ENCODE peak calls at places on chromosomes 2 and 18, in eight cellular contexts. One of them, this sample, is unnamed.

GRCh38 chr18:286515-287310 is 18.9 kb upstream of the THOC1 start:
- DNase-seq in lower lobe of right lung: no peak
- DNase-seq in keratinocyte: no peak
- DNase-seq in kidney: no peak
- DNase-seq in neuronal stem cell: no peak
- DNase-seq in NT2/D1: no peak
- DNase-seq in WERI-Rb-1: peak; percentile 14
- DNase-seq in H1: no peak
- DNase-seq in this sample: no peak

GRCh38 chr18:77208969-77209368 is 40.7 kb upstream of the GALR1 start:
- DNase-seq in lower lobe of right lung: no peak
- DNase-seq in keratinocyte: no peak
- DNase-seq in kidney: no peak
- DNase-seq in neuronal stem cell: no peak
- DNase-seq in NT2/D1: no peak
- DNase-seq in WERI-Rb-1: no peak
- DNase-seq in H1: no peak
- DNase-seq in this sample: no peak

GRCh38 chr2:132522901-132523300 is 106.3 kb downstream of the GPR39 start:
- DNase-seq in lower lobe of right lung: no peak
- DNase-seq in keratinocyte: no peak
- DNase-seq in kidney: no peak
- DNase-seq in neuronal stem cell: no peak
- DNase-seq in NT2/D1: no peak
- DNase-seq in WERI-Rb-1: no peak
- DNase-seq in H1: no peak
- DNase-seq in this sample: no peak

GRCh38 chr18:3914833-3915598 is 465.0 kb downstream of the TGIF1 start:
- DNase-seq in lower lobe of right lung: no peak
- DNase-seq in keratinocyte: no peak
- DNase-seq in kidney: no peak
- DNase-seq in neuronal stem cell: no peak
- DNase-seq in NT2/D1: no peak
- DNase-seq in WERI-Rb-1: no peak
- DNase-seq in H1: no peak
- DNase-seq in this sample: no peak

GRCh38 chr2:122856696-122857095 is 1101.2 kb downstream of the TSN start:
- DNase-seq in lower lobe of right lung: no peak
- DNase-seq in keratinocyte: no peak
- DNase-seq in kidney: no peak
- DNase-seq in neuronal stem cell: no peak
- DNase-seq in NT2/D1: no peak
- DNase-seq in WERI-Rb-1: no peak
- DNase-seq in H1: no peak
- DNase-seq in this sample: no peak

GRCh38 chr2:125858366-125858765 is 797.6 kb upstream of the GYPC start:
- DNase-seq in lower lobe of right lung: no peak
- DNase-seq in keratinocyte: no peak
- DNase-seq in kidney: no peak
- DNase-seq in neuronal stem cell: no peak
- DNase-seq in NT2/D1: peak; percentile 16
- DNase-seq in WERI-Rb-1: no peak
- DNase-seq in H1: no peak
- DNase-seq in this sample: no peak

GRCh38 chr2:37829616-37830385 is 95.3 kb upstream of the RMDN2 start:
- DNase-seq in lower lobe of right lung: no peak
- DNase-seq in keratinocyte: no peak
- DNase-seq in kidney: no peak
- DNase-seq in neuronal stem cell: no peak
- DNase-seq in NT2/D1: no peak
- DNase-seq in WERI-Rb-1: peak; percentile 59
- DNase-seq in H1: no peak
- DNase-seq in this sample: no peak

GRCh38 chr18:703660-704018 is 8.8 kb downstream of the ENOSF1 start:
- DNase-seq in lower lobe of right lung: no peak
- DNase-seq in keratinocyte: no peak
- DNase-seq in kidney: no peak
- DNase-seq in neuronal stem cell: no peak
- DNase-seq in NT2/D1: no peak
- DNase-seq in WERI-Rb-1: no peak
- DNase-seq in H1: peak; percentile 20
- DNase-seq in this sample: no peak

GRCh38 chr2:107545851-107546250 is 280.8 kb upstream of the RGPD4 start:
- DNase-seq in lower lobe of right lung: no peak
- DNase-seq in keratinocyte: no peak
- DNase-seq in kidney: no peak
- DNase-seq in neuronal stem cell: no peak
- DNase-seq in NT2/D1: no peak
- DNase-seq in WERI-Rb-1: no peak
- DNase-seq in H1: no peak
- DNase-seq in this sample: no peak

GRCh38 chr2:202965810-202966454 is 48.7 kb upstream of the NBEAL1 start:
- DNase-seq in lower lobe of right lung: no peak
- DNase-seq in keratinocyte: no peak
- DNase-seq in kidney: no peak
- DNase-seq in neuronal stem cell: no peak
- DNase-seq in NT2/D1: peak; percentile 9
- DNase-seq in WERI-Rb-1: no peak
- DNase-seq in H1: no peak
- DNase-seq in this sample: no peak

DNA sequence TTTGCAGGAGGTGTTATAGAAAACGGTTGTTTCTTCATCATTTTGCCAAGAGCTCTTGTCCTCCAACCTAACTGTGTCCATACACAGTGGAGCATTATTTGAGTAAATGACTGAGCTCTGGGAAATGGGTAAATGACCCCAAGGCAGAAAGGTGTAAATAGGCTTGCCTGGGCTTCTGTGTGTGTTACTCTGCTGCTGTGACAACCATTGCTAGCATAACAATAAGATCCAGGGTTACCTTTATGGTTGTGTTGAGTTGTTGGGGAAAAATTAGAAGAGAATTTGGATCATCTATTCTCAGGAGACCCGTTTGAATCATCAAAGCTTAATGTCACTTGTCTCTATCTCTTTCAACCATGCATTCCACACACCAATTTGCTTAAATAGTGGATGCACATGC is 672.7 kb downstream of the DPP10 start:
- DNase-seq in lower lobe of right lung: no peak
- DNase-seq in keratinocyte: no peak
- DNase-seq in kidney: no peak
- DNase-seq in neuronal stem cell: no peak
- DNase-seq in NT2/D1: peak; percentile 27
- DNase-seq in WERI-Rb-1: no peak
- DNase-seq in H1: no peak
- DNase-seq in this sample: no peak
- H3K9me3 ChIP-seq in lower lobe of right lung: no peaks in the 10 kb centered on the region
- H3K9me3 ChIP-seq in keratinocyte: no peaks in the 10 kb centered on the region
- H3K9me3 ChIP-seq in kidney: no peaks in the 10 kb centered on the region
- H3K9me3 ChIP-seq in neuronal stem cell: no peaks in the 10 kb centered on the region
- H3K9me3 ChIP-seq in NT2/D1: peaks cover 6% of the 10 kb centered on the region
- H3K9me3 ChIP-seq in WERI-Rb-1: no peaks in the 10 kb centered on the region
- H3K9me3 ChIP-seq in H1: peaks cover 3% of the 10 kb centered on the region
- H3K9me3 ChIP-seq in this sample: no peaks in the 10 kb centered on the region

DNA sequence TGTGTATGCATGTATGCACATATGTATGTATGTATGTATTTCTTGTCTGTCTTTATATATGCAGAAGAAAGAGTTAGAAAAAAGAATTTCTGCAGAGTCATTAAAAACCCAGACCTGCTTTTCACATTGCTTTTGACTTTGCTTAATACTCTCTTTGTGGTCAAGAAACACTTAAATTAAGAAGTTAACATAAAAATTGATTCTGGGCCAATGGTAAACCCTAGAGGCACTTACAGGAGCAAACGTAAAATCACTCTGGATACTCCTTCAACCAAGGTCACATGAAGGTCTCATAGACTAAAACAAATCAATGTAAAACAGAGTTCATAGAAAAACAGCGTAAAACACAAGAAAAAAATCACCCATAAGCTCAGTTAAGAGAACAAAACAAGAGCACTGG is 16.5 kb upstream of the AAK1 start:
- DNase-seq in lower lobe of right lung: no peak
- DNase-seq in keratinocyte: no peak
- DNase-seq in kidney: no peak
- DNase-seq in neuronal stem cell: no peak
- DNase-seq in NT2/D1: no peak
- DNase-seq in WERI-Rb-1: no peak
- DNase-seq in H1: no peak
- DNase-seq in this sample: no peak
- H3K9me3 ChIP-seq in lower lobe of right lung: no peaks in the 10 kb centered on the region
- H3K9me3 ChIP-seq in keratinocyte: no peaks in the 10 kb centered on the region
- H3K9me3 ChIP-seq in kidney: no peaks in the 10 kb centered on the region
- H3K9me3 ChIP-seq in neuronal stem cell: no peaks in the 10 kb centered on the region
- H3K9me3 ChIP-seq in NT2/D1: peaks cover 4% of the 10 kb centered on the region
- H3K9me3 ChIP-seq in WERI-Rb-1: no peaks in the 10 kb centered on the region
- H3K9me3 ChIP-seq in H1: no peaks in the 10 kb centered on the region
- H3K9me3 ChIP-seq in this sample: no peaks in the 10 kb centered on the region

DNA sequence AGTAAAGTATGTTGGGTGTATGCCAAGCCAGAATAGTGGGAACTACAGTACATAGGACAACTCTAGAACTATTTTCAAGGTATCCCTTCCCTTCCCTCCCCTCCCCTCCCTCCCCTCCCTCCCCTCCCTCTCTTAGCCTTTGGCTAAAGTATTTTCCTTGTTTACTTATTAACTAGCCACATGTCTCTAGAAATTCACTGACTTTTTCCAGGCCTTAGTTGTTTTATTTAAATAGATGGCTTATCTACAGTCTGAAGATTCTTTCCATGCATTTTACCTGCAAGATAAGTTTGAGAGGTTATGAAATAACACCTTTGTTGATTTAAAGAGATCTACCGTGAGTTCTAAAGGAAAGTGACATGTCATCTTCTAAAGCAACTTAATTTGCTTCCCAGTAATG is 402.2 kb downstream of the PARD3B start:
- DNase-seq in lower lobe of right lung: no peak
- DNase-seq in keratinocyte: no peak
- DNase-seq in kidney: no peak
- DNase-seq in neuronal stem cell: no peak
- DNase-seq in NT2/D1: no peak
- DNase-seq in WERI-Rb-1: no peak
- DNase-seq in H1: no peak
- DNase-seq in this sample: no peak
- H3K9me3 ChIP-seq in lower lobe of right lung: peaks cover 7% of the 10 kb centered on the region
- H3K9me3 ChIP-seq in keratinocyte: no peaks in the 10 kb centered on the region
- H3K9me3 ChIP-seq in kidney: no peaks in the 10 kb centered on the region
- H3K9me3 ChIP-seq in neuronal stem cell: peaks cover 5% of the 10 kb centered on the region
- H3K9me3 ChIP-seq in NT2/D1: peaks cover 15% of the 10 kb centered on the region
- H3K9me3 ChIP-seq in WERI-Rb-1: no peaks in the 10 kb centered on the region
- H3K9me3 ChIP-seq in H1: peaks cover 2% of the 10 kb centered on the region
- H3K9me3 ChIP-seq in this sample: no peaks in the 10 kb centered on the region

DNA sequence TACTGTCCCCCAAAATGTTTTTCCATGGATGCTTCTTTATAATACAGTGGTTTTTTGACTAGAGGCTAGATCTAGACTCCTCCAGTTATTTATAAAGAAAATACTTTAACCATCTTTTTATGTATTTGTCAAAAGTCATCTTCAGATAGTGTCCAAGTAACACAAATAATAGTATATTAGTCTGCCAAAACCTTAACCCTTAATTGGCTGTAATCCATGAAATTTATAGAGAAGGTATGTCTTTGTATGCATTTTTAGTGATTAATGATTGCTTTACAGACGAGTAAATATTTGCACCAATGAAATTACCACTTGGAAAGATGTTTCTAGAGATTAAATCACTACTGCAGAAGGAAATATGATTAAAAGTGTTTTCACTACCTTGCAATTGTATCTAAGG is 451.8 kb upstream of the NRXN1 start:
- DNase-seq in lower lobe of right lung: no peak
- DNase-seq in keratinocyte: no peak
- DNase-seq in kidney: no peak
- DNase-seq in neuronal stem cell: no peak
- DNase-seq in NT2/D1: no peak
- DNase-seq in WERI-Rb-1: no peak
- DNase-seq in H1: no peak
- DNase-seq in this sample: no peak
- H3K9me3 ChIP-seq in lower lobe of right lung: no peaks in the 10 kb centered on the region
- H3K9me3 ChIP-seq in keratinocyte: no peaks in the 10 kb centered on the region
- H3K9me3 ChIP-seq in kidney: no peaks in the 10 kb centered on the region
- H3K9me3 ChIP-seq in neuronal stem cell: no peaks in the 10 kb centered on the region
- H3K9me3 ChIP-seq in NT2/D1: no peaks in the 10 kb centered on the region
- H3K9me3 ChIP-seq in WERI-Rb-1: no peaks in the 10 kb centered on the region
- H3K9me3 ChIP-seq in H1: no peaks in the 10 kb centered on the region
- H3K9me3 ChIP-seq in this sample: no peaks in the 10 kb centered on the region

DNA sequence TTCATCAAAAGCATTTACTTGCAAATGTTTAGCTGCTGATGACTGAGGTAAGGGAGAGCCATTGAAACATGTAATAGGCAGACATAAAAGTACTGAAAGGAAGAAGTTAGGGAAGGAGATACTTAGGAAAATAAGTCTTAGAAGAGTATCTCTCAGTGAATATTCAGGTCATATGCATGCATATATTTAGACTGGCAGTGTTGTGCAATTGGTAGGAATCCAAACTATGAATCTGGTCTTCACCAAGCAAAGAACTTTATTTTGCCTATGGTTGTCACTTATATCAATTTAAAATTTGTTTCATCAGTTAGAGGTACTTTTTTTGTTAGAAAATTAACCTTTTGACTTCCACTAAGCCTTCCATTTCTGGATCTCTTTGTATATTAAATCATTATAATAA is 1490.7 kb downstream of the SUCLG1 start:
- DNase-seq in lower lobe of right lung: no peak
- DNase-seq in keratinocyte: no peak
- DNase-seq in kidney: no peak
- DNase-seq in neuronal stem cell: no peak
- DNase-seq in NT2/D1: no peak
- DNase-seq in WERI-Rb-1: no peak
- DNase-seq in H1: no peak
- DNase-seq in this sample: no peak
- H3K9me3 ChIP-seq in lower lobe of right lung: no peaks in the 10 kb centered on the region
- H3K9me3 ChIP-seq in keratinocyte: no peaks in the 10 kb centered on the region
- H3K9me3 ChIP-seq in kidney: no peaks in the 10 kb centered on the region
- H3K9me3 ChIP-seq in neuronal stem cell: no peaks in the 10 kb centered on the region
- H3K9me3 ChIP-seq in NT2/D1: no peaks in the 10 kb centered on the region
- H3K9me3 ChIP-seq in WERI-Rb-1: no peaks in the 10 kb centered on the region
- H3K9me3 ChIP-seq in H1: no peaks in the 10 kb centered on the region
- H3K9me3 ChIP-seq in this sample: no peaks in the 10 kb centered on the region

GRCh38 chr2:13921245-13921644 is 711.3 kb upstream of the LRATD1 start:
- DNase-seq in lower lobe of right lung: no peak
- DNase-seq in keratinocyte: no peak
- DNase-seq in kidney: no peak
- DNase-seq in neuronal stem cell: no peak
- DNase-seq in NT2/D1: no peak
- DNase-seq in WERI-Rb-1: no peak
- DNase-seq in H1: no peak
- DNase-seq in this sample: no peak

GRCh38 chr2:13923823-13924222 is 708.7 kb upstream of the LRATD1 start:
- DNase-seq in lower lobe of right lung: no peak
- DNase-seq in keratinocyte: no peak
- DNase-seq in kidney: no peak
- DNase-seq in neuronal stem cell: no peak
- DNase-seq in NT2/D1: no peak
- DNase-seq in WERI-Rb-1: no peak
- DNase-seq in H1: no peak
- DNase-seq in this sample: no peak

GRCh38 chr2:13919981-13920382 is 712.5 kb upstream of the LRATD1 start:
- DNase-seq in lower lobe of right lung: no peak
- DNase-seq in keratinocyte: peak; percentile 1
- DNase-seq in kidney: no peak
- DNase-seq in neuronal stem cell: no peak
- DNase-seq in NT2/D1: no peak
- DNase-seq in WERI-Rb-1: no peak
- DNase-seq in H1: no peak
- DNase-seq in this sample: no peak
- H3K9me3 ChIP-seq in lower lobe of right lung: no peaks in the 10 kb centered on the region
- H3K9me3 ChIP-seq in keratinocyte: no peaks in the 10 kb centered on the region
- H3K9me3 ChIP-seq in kidney: no peaks in the 10 kb centered on the region
- H3K9me3 ChIP-seq in neuronal stem cell: no peaks in the 10 kb centered on the region
- H3K9me3 ChIP-seq in NT2/D1: no peaks in the 10 kb centered on the region
- H3K9me3 ChIP-seq in WERI-Rb-1: no peaks in the 10 kb centered on the region
- H3K9me3 ChIP-seq in H1: peaks cover 3% of the 10 kb centered on the region
- H3K9me3 ChIP-seq in this sample: no peaks in the 10 kb centered on the region

This sample was measured in thoracic aorta.